ENCODE peak calls at places on chromosome 6, in nine cellular contexts. M is lower lobe of right lung; R is body of pancreas; D is heart right ventricle; K is tibial artery; U is CD8-positive, alpha-beta T cell; G is mesenchymal stem cell; L is HepG2; C is psoas muscle. N is an unnamed sample. For H3K4me1, the result is how much of the 10 kb centered on the place peaks cover.

GRCh38 chr6:111462770-111463391 is 20.1 kb downstream of the REV3L start:
- DNase-seq in M (no peak), R (no peak), D (no peak), K (no peak), U (no peak), G (peak), L (peak), C (no peak), N (no peak)

GRCh38 chr6:16061833-16062232 is 67.1 kb upstream of the MYLIP start:
- DNase-seq in M (no peak), R (no peak), D (no peak), K (no peak), U (no peak), G (no peak), L (no peak), C (no peak), N (no peak)

GRCh38 chr6:137666202-137666774 is 172.1 kb upstream of the OLIG3 start:
- DNase-seq in M (no peak), R (no peak), D (no peak), K (no peak), U (no peak), G (peak), L (no peak), C (no peak), N (no peak)

GRCh38 chr6:124947821-124948451 is 14.3 kb upstream of the RNF217 start:
- DNase-seq in M (no peak), R (no peak), D (no peak), K (no peak), U (no peak), G (no peak), L (no peak), C (no peak), N (no peak)

GRCh38 chr6:109508166-109508860 is 25.3 kb upstream of the ZBTB24 start:
- DNase-seq in M (no peak), R (no peak), D (no peak), K (no peak), U (no peak), G (no peak), L (no peak), C (no peak), N (no peak)

GRCh38 chr6:8944548-8944947 is 509.2 kb upstream of the SLC35B3 start:
- DNase-seq in M (no peak), R (no peak), D (no peak), K (no peak), U (no peak), G (no peak), L (no peak), C (no peak), N (no peak)

GRCh38 chr6:129730477-129731165 is 20.6 kb upstream of the ARHGAP18 start:
- DNase-seq in M (no peak), R (peak), D (no peak), K (no peak), U (peak), G (peak), L (peak), C (no peak), N (no peak)

GRCh38 chr6:130624046-130624445 is 203.2 kb upstream of the SMLR1 start:
- DNase-seq in M (no peak), R (no peak), D (no peak), K (no peak), U (no peak), G (peak), L (no peak), C (no peak), N (no peak)

GRCh38 chr6:169794317-169795055 is 43.1 kb downstream of the ERMARD start:
- DNase-seq in M (no peak), R (peak), D (no peak), K (no peak), U (no peak), G (no peak), L (no peak), C (no peak), N (no peak)

GRCh38 chr6:116111552-116112528 is 11.2 kb downstream of the NT5DC1 start:
- DNase-seq in M (no peak), R (peak), D (no peak), K (no peak), U (no peak), G (peak), L (peak), C (no peak), N (no peak)

GRCh38 chr6:55925292-55925691 is 49.9 kb upstream of the BMP5 start:
- DNase-seq in M (no peak), R (no peak), D (no peak), K (no peak), U (no peak), G (peak), L (no peak), C (no peak), N (no peak)

GRCh38 chr6:132084811-132085509 is 133.8 kb upstream of the CCN2 start:
- DNase-seq in M (no peak), R (no peak), D (no peak), K (no peak), U (no peak), G (peak), L (no peak), C (no peak), N (no peak)

GRCh38 chr6:128719786-128720185 is 163.2 kb upstream of the LAMA2 start:
- DNase-seq in M (no peak), R (no peak), D (no peak), K (no peak), U (no peak), G (no peak), L (no peak), C (no peak), N (no peak)

GRCh38 chr6:7998103-7998725 is 66.0 kb downstream of the BLOC1S5 start:
- DNase-seq in M (no peak), R (no peak), D (no peak), K (no peak), U (no peak), G (peak), L (no peak), C (no peak), N (no peak)

GRCh38 chr6:148493374-148493773 is 150.7 kb downstream of the SASH1 start:
- DNase-seq in M (no peak), R (no peak), D (no peak), K (no peak), U (no peak), G (no peak), L (no peak), C (no peak), N (no peak)

GRCh38 chr6:82908661-82909060 is 157.0 kb downstream of the UBE3D start:
- DNase-seq in M (no peak), R (no peak), D (no peak), K (no peak), U (no peak), G (peak), L (no peak), C (no peak), N (no peak)

GRCh38 chr6:26330835-26331808 is 33.9 kb upstream of the BTN3A2 start:
- DNase-seq in M (no peak), R (no peak), D (no peak), K (no peak), U (no peak), G (peak), L (peak), C (no peak), N (no peak)
- H3K4me3 ChIP-seq in M (no peak), R (no peak), D (no peak), K (no peak), U (peak), G (peak), L (peak), C (no peak), N (no peak)

GRCh38 chr6:45466686-45467085 is 89.0 kb upstream of the SUPT3H start:
- DNase-seq in M (no peak), R (no peak), D (no peak), K (no peak), U (no peak), G (no peak), L (no peak), C (no peak), N (no peak)
- H3K4me1 ChIP-seq in M (under half), R (under half), D (under half), K (under half), U (under half), G (under half), L (under half), C (under half), N (under half)

GRCh38 chr6:35362200-35362599 is 19.8 kb downstream of the PPARD start:
- DNase-seq in M (no peak), R (no peak), D (no peak), K (no peak), U (no peak), G (no peak), L (no peak), C (no peak), N (no peak)
- H3K27ac ChIP-seq in M (no peak), R (no peak), D (no peak), K (no peak), U (no peak), G (no peak), L (no peak), C (peak), N (no peak)

GRCh38 chr6:157983439-157984119 is 1.9 kb downstream of the SYNJ2 start:
- DNase-seq in M (no peak), R (no peak), D (no peak), K (peak), U (no peak), G (no peak), L (no peak), C (no peak), N (no peak)
- H3K4me3 ChIP-seq in M (no peak), R (no peak), D (peak), K (peak), U (no peak), G (peak), L (peak), C (no peak), N (peak)

N was measured in thoracic aorta.